ENCODE peak calls at places on chromosomes 3 and 15, in four cellular contexts. X, V, B and S are unnamed samples.

GRCh38 chr15:100438570-100438969 is 90.2 kb downstream of the CERS3 start:
- DNase-seq in B (no peak), X (peak), V (peak), S (peak)

GRCh38 chr3:9701006-9701405 is 2.6 kb upstream of the CPNE9 start:
- DNase-seq in B (no peak), X (no peak), V (no peak), S (no peak)

GRCh38 chr3:167691366-167691765 is 37.6 kb upstream of the WDR49 start:
- DNase-seq in V (no peak), B (no peak), X (no peak), S (no peak)

GRCh38 chr3:50587806-50588758 is 18.8 kb downstream of the HEMK1 start:
- DNase-seq in B (no peak), V (no peak), X (no peak), S (no peak)

GRCh38 chr3:33636125-33636855 is 81.8 kb downstream of the CLASP2 start:
- DNase-seq in B (no peak), V (peak), X (peak), S (peak)

GRCh38 chr3:27483117-27484001 is 825 bp downstream of the SLC4A7 start:
- DNase-seq in X (peak), B (peak), V (peak), S (peak)

GRCh38 chr15:101169457-101170071 is 82.3 kb downstream of the CHSY1 start:
- DNase-seq in X (no peak), B (no peak), V (no peak), S (peak)

GRCh38 chr3:16060358-16060852 is 114.1 kb upstream of the GALNT15 start:
- DNase-seq in V (peak), B (no peak), X (no peak), S (no peak)

GRCh38 chr3:43256714-43257461 is 29.5 kb upstream of the SNRK start:
- DNase-seq in B (no peak), V (no peak), X (no peak), S (no peak)

GRCh38 chr3:183754052-183754451 is 56.5 kb downstream of the YEATS2 start:
- DNase-seq in X (no peak), V (no peak), B (no peak), S (no peak)

GRCh38 chr15:42387603-42388002 is 28.3 kb downstream of the CAPN3 start:
- DNase-seq in X (no peak), B (no peak), V (no peak), S (no peak)